ENCODE peak calls at places on chromosomes 11 and 22, in five cellular contexts. E is HFFc6, S is neural progenitor cell, K is AG10803, Y is cardiac muscle cell. J is an unnamed sample.

GRCh38 chr11:132674161-132674560 is 858.1 kb downstream of the OPCML start:
- DNase-seq in E (no peak), S (no peak), K (no peak), Y (no peak), J (peak)

GRCh38 chr11:78830277-78830676 is 255.6 kb upstream of the NARS2 start:
- DNase-seq in E (no peak), S (no peak), K (no peak), Y (no peak), J (no peak)

GRCh38 chr22:49213731-49214352 is 613.8 kb downstream of the BRD1 start:
- DNase-seq in E (no peak), S (no peak), K (no peak), Y (no peak), J (no peak)

GRCh38 chr22:19086944-19087343 is 35.3 kb downstream of the DGCR2 start:
- DNase-seq in E (peak), S (no peak), K (peak), Y (no peak), J (no peak)

GRCh38 chr11:2886191-2886894 is 768 bp upstream of the CDKN1C start:
- DNase-seq in E (no peak), S (peak), K (no peak), Y (peak), J (peak)

GRCh38 chr22:19706661-19707151 is 7.6 kb upstream of the SEPTIN5 start:
- DNase-seq in E (no peak), S (no peak), K (no peak), Y (no peak), J (no peak)

GRCh38 chr11:129222158-129222557 is 30.0 kb upstream of the ARHGAP32 start:
- DNase-seq in E (no peak), S (no peak), K (no peak), Y (no peak), J (no peak)

GRCh38 chr11:38256436-38256835 is 1658.4 kb upstream of the RAG2 start:
- DNase-seq in E (no peak), S (no peak), K (no peak), Y (no peak), J (no peak)

GRCh38 chr11:116993599-116993998 is 104.6 kb downstream of the SIK3 start:
- DNase-seq in E (no peak), S (peak), K (peak), Y (no peak), J (peak)

GRCh38 chr11:118215262-118215661 is 9.5 kb downstream of the JAML start:
- DNase-seq in E (no peak), S (no peak), K (no peak), Y (no peak), J (no peak)

GRCh38 chr11:33594188-33594587 is 106.4 kb downstream of the C11orf91 start:
- DNase-seq in E (no peak), S (no peak), K (no peak), Y (no peak), J (no peak)
- TF ChIP-seq CTCF in E (no peak), S (no peak), K (no peak), Y (no peak), J (no peak)

DNA sequence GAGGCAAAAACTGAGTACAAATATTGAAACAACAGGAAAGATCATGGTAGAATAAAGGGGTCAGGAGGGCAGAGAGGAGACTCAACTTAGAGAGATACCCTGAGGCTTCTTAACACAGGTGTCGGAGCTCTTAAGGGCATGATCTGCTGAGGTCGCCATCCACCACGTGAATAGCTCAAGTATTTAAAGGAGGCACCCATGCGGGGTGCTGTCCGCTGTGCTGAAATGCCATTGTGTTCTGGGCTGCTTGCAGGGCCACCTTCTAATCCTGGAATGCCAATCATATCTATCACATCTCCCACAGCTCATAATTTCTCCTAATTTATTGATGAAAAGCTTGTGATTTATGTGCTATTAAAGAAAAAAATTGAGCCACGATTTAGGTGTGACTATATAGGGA is 90.2 kb downstream of the SEZ6L start:
- DNase-seq in E (no peak), S (peak), K (peak), Y (peak), J (peak)
- TF ChIP-seq CTCF in E (no peak), S (no peak), K (no peak), Y (no peak), J (no peak)

GRCh38 chr22:29997516-29997915 is 82.7 kb upstream of the HORMAD2 start:
- DNase-seq in E (no peak), S (no peak), K (no peak), Y (no peak), J (no peak)

GRCh38 chr22:29994941-29995340 is 85.3 kb upstream of the HORMAD2 start:
- DNase-seq in E (no peak), S (no peak), K (peak), Y (no peak), J (no peak)

GRCh38 chr22:30000566-30000965 is 79.7 kb upstream of the HORMAD2 start:
- DNase-seq in E (no peak), S (no peak), K (no peak), Y (no peak), J (no peak)

GRCh38 chr22:30001459-30001858 is 78.8 kb upstream of the HORMAD2 start:
- DNase-seq in E (no peak), S (no peak), K (no peak), Y (no peak), J (no peak)

DNA sequence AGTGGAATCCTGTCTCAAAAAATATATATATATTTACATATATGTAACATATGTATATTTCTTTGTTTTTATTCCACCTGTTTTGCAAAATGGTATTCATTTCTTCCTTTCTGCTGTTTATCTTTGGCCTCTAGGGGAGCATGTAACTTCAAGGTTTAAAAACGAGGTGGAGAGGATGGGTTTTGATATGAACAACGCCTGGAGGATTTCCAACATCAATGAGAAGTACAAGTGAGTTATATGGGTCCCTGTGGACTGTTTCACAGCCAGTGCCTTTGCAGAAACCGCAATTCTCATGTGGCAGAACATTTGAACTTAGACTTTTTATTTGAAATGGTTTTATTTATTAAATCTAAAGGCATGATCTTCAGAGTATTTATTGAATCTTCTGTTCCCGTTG is 81.6 kb upstream of the HORMAD2 start:
- DNase-seq in E (no peak), S (no peak), K (no peak), Y (no peak), J (no peak)
- TF ChIP-seq CTCF in E (peak), S (no peak), K (peak), Y (no peak), J (peak)

DNA sequence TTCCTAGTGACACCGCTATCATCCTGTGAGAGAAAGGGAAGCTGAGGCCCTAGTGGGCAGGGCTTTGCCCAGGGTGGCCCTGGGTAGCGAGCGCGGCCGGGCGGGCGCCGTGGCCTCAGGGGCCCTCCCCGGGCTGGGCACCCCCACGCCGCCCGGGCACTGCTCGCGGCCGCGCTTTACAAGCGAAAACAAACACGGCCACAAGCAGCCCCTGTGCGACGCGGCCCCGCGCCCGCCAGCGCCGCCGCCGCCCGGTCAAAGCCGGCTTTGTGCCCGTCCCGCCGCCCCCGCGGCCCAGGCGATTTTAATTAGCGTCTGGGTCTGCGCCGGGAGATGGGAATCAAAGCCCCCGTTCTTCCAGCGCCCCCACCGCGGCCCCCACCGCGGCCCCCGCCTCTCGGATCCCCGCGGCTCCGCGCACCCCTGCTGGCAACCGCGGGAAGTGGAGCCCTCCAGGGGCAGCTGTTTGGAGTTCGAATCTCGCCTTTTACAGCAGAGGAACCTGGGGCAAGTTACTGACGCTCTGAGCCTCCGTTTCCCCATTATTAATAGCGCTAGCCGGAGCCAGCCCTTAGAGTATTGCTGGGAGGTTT is 47.9 kb downstream of the CHRDL2 start:
- DNase-seq in E (no peak), S (peak), K (peak), Y (no peak), J (peak)
- TF ChIP-seq CTCF in E (peak), S (peak), K (peak), Y (peak), J (peak)

DNA sequence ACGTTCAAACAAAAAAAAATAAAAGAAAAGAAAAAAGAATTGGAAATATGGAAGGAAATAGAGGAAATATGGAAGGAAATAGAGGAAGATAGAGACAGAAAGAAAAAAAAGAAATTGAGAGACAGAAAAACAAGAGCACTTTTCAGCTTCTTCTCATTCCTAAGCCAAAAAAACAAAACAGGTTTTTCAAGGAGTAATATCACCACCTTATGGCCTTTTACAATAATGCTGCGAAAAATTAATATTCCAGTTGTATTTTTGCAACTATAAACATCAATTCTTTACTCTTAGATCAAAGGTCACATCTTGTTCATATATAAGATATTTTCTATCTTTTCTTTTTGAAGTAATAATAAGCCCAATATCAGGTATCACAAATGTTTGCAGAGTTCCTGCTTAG is 328.3 kb downstream of the FAT3 start:
- DNase-seq in E (no peak), S (no peak), K (peak), Y (no peak), J (no peak)
- TF ChIP-seq CTCF in E (peak), S (peak), K (peak), Y (peak), J (peak)

GRCh38 chr11:12125609-12126149 is 15.3 kb downstream of the MICAL2 start:
- DNase-seq in E (no peak), S (no peak), K (no peak), Y (no peak), J (no peak)
- TF ChIP-seq CTCF in E (no peak), S (no peak), K (no peak), Y (no peak), J (no peak)

DNA sequence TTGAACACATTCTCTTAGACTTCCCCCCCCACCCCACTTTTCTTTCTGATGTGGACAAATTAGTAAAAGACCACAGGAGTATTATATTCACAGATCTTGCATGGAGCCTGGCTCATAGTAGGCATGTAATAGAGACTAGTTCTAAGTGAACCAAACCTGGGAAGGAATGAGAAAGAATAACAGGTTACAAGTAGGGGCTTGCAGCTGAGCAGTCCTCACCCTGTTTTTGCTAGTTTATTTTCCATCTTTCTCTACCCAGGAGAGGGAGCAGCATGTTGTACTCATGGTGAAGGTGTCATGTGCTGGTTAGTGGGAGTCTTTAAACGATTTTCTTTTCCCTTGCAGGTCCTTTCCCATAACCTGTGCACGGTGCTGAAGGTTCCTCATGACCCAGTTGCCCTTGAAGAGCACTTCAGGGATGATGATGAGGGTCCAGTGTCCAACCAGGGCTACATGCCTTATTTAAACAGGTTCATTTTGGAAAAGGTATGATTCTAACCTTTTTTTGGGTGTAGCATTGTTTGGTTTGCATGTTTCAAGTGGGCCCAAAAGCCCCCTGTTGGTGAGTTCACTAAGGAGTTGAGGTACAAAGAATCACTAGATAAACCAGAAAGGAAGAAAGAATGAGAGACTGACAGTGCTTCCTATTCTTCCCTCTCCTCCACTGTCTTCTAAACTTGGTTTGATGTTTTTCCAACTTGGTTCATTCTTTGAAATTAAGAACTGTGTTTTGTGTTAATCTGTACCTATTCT is 30.1 kb downstream of the SWAP70 start:
- DNase-seq in E (no peak), S (no peak), K (no peak), Y (no peak), J (no peak)
- TF ChIP-seq CTCF in E (peak), S (peak), K (no peak), Y (no peak), J (no peak)

GRCh38 chr11:31958086-31958735 is 132.7 kb upstream of the RCN1 start:
- DNase-seq in E (peak), S (peak), K (peak), Y (peak), J (peak)
- TF ChIP-seq CTCF in E (peak), S (peak), K (peak), Y (peak), J (peak)